ENCODE peak calls at places on chromosomes 11 and 22, in five cellular contexts. X is T-helper 9 cell; P is GM10248; Q is stimulated activated CD4-positive, alpha-beta T cell treated with anti-CD3 and anti-CD28 coated beads, Interleukin-1b, Interleukin-23, amount 100 ng/mL, for 48 hours; O is A172. B is an unnamed sample.
A peak's percentile ranks its signal among the peaks of the same experiment; 100 is the strongest.

GRCh38 chr11:116134450-116134849 is 630.2 kb upstream of the CADM1 start:
- DNase-seq in Q (no peak), X (no peak), P (no peak), O (no peak), B (no peak)

GRCh38 chr22:47277001-47277400 is 514.6 kb downstream of the TBC1D22A start:
- DNase-seq in P (no peak), O (no peak), X (no peak), Q (no peak), B (no peak)

GRCh38 chr11:92411431-92411830 is 186.8 kb downstream of the FAT3 start:
- DNase-seq in O (no peak), Q (no peak), X (no peak), P (no peak), B (no peak)

GRCh38 chr11:3810446-3810845 is 2.1 kb downstream of the PGAP2 start:
- DNase-seq in Q (no peak), P (no peak), X (no peak), O (no peak), B (no peak)

GRCh38 chr22:45304971-45305370 is 4.8 kb upstream of the FAM118A start:
- DNase-seq in P (no peak), X (no peak), Q (no peak), O (peak; percentile 10), B (no peak)

GRCh38 chr11:124934862-124935547 is 842 bp downstream of the HEPACAM start:
- DNase-seq in O (peak; percentile 25), X (no peak), Q (no peak), P (no peak), B (no peak)

GRCh38 chr11:60910281-60910687 is 3.7 kb upstream of the TMEM109 start:
- DNase-seq in O (no peak), P (peak; percentile 68), Q (no peak), X (no peak), B (no peak)

GRCh38 chr11:44899959-44900358 is 50.7 kb downstream of the TP53I11 start:
- DNase-seq in P (no peak), X (no peak), Q (peak; percentile 57), O (peak; percentile 52), B (peak; percentile 16)

GRCh38 chr11:130775306-130776043 is 140.8 kb downstream of the SNX19 start:
- DNase-seq in Q (no peak), X (no peak), O (peak; percentile 77), P (no peak), B (no peak)

GRCh38 chr11:37657645-37658044 is 1059.6 kb upstream of the RAG2 start:
- DNase-seq in X (no peak), P (no peak), O (no peak), Q (no peak), B (no peak)

GRCh38 chr22:24698266-24698926 is 76.1 kb downstream of the PIWIL3 start:
- DNase-seq in X (no peak), P (no peak), Q (no peak), O (no peak), B (no peak)

GRCh38 chr11:57131080-57131790 is 50.5 kb upstream of the LRRC55 start:
- DNase-seq in Q (peak; percentile 5), O (peak; percentile 13), P (no peak), X (no peak), B (no peak)

GRCh38 chr11:122697636-122698167 is 42.2 kb downstream of the UBASH3B start:
- DNase-seq in X (no peak), O (peak; percentile 58), Q (peak; percentile 18), P (peak; percentile 69), B (no peak)

GRCh38 chr11:108007819-108008218 is 879 bp upstream of the CUL5 start:
- DNase-seq in Q (no peak), X (no peak), O (no peak), P (no peak), B (no peak)

GRCh38 chr11:77879218-77879617 is 58.3 kb downstream of the AAMDC start:
- DNase-seq in X (no peak), P (no peak), Q (no peak), O (no peak), B (no peak)

GRCh38 chr11:130211781-130212401 is 52.3 kb downstream of the ST14 start:
- DNase-seq in Q (no peak), P (no peak), O (no peak), X (no peak), B (no peak)

GRCh38 chr11:46555269-46556054 is 38.4 kb downstream of the AMBRA1 start:
- DNase-seq in P (no peak), O (no peak), X (no peak), Q (no peak), B (no peak)

GRCh38 chr11:44629732-44630345 is 64.4 kb downstream of the CD82 start:
- DNase-seq in P (peak; percentile 3), X (no peak), Q (no peak), O (no peak), B (no peak)

GRCh38 chr11:114166897-114167323 is 107.4 kb downstream of the ZBTB16 start:
- DNase-seq in X (no peak), O (peak; percentile 57), P (no peak), Q (no peak), B (no peak)

GRCh38 chr11:57515332-57516060 is at the start of gene SLC43A1:
- DNase-seq in Q (peak; percentile 23), O (peak; percentile 34), X (peak; percentile 5), P (peak; percentile 66), B (no peak)

GRCh38 chr11:7577226-7577882 is 63.6 kb downstream of the PPFIBP2 start:
- DNase-seq in X (no peak), O (no peak), P (no peak), Q (no peak), B (no peak)

GRCh38 chr11:120337896-120338840 is 2.0 kb downstream of the ARHGEF12 start:
- DNase-seq in Q (no peak), O (no peak), X (no peak), P (no peak), B (no peak)

GRCh38 chr11:88508808-88509581 is 171.5 kb upstream of the CTSC start:
- DNase-seq in O (no peak), Q (peak; percentile 16), X (no peak), P (peak; percentile 31), B (no peak)

GRCh38 chr11:10294289-10294953 is 402 bp upstream of the SBF2 start:
- DNase-seq in X (no peak), O (peak; percentile 49), P (no peak), Q (no peak), B (no peak)

GRCh38 chr11:86374586-86374985 is at the start of gene CCDC81:
- DNase-seq in X (no peak), P (no peak), Q (no peak), O (no peak), B (no peak)

GRCh38 chr11:33375688-33376311 is 118.6 kb downstream of the HIPK3 start:
- DNase-seq in X (no peak), O (peak; percentile 16), Q (no peak), P (peak; percentile 44), B (no peak)

GRCh38 chr11:62540804-62541671 is 5.6 kb downstream of the AHNAK start:
- DNase-seq in X (no peak), P (peak; percentile 76), Q (no peak), O (peak; percentile 49), B (no peak)

GRCh38 chr22:41780714-41781507 is 19.6 kb upstream of the CCDC134 start:
- DNase-seq in P (peak; percentile 89), X (peak; percentile 83), O (peak; percentile 66), Q (peak; percentile 95), B (peak; percentile 68)

GRCh38 chr11:22792497-22792896 is 37.1 kb downstream of the SVIP start:
- DNase-seq in O (peak; percentile 85), X (no peak), Q (no peak), P (no peak), B (no peak)

GRCh38 chr11:76653674-76654309 is 16.8 kb downstream of the LRRC32 start:
- DNase-seq in P (no peak), O (no peak), X (no peak), Q (no peak), B (no peak)

GRCh38 chr11:65482306-65482850 is 16.5 kb upstream of the MALAT1 start:
- DNase-seq in O (no peak), Q (no peak), P (no peak), X (no peak), B (no peak)

GRCh38 chr22:36321797-36322601 is 65.8 kb downstream of the MYH9 start:
- DNase-seq in Q (no peak), O (no peak), P (no peak), X (no peak), B (no peak)

GRCh38 chr11:1883342-1884122 is 8.2 kb downstream of the PRR33 start:
- DNase-seq in Q (no peak), X (no peak), O (no peak), P (no peak), B (no peak)

GRCh38 chr22:44207173-44207980 is 26.7 kb downstream of the PARVG start:
- DNase-seq in Q (no peak), P (no peak), X (no peak), O (no peak), B (no peak)

GRCh38 chr11:94330789-94331188 is 26.4 kb downstream of the IZUMO1R start:
- DNase-seq in P (no peak), O (no peak), Q (no peak), X (no peak), B (no peak)

B was measured in central memory CD8-positive, alpha-beta T cell.